ENCODE peak calls at places on chromosomes 3 and 15, in six cellular contexts. One of them, this sample, is unnamed.

GRCh38 chr3:126925411-126926171 is 57.3 kb upstream of the PLXNA1 start:
- DNase-seq in stimulated activated CD8-positive, alpha-beta memory T cell treated with anti-CD3 and anti-CD28 coated beads, Interleukin-7, amount 100 ng/mL, for 24 hours: no peak
- DNase-seq in mesendoderm: no peak
- DNase-seq in activated T-cell treated with anti-CD3 and anti-CD28 coated beads for 1 hour: no peak
- DNase-seq in activated CD4-positive, alpha-beta T cell treated with anti-CD3 and anti-CD28 coated beads for 24 hours: no peak
- DNase-seq in iris pigment epithelial cell: peak
- DNase-seq in this sample: no peak

GRCh38 chr3:25447925-25448324 is 19.9 kb downstream of the RARB start:
- DNase-seq in iris pigment epithelial cell: no peak
- DNase-seq in stimulated activated CD8-positive, alpha-beta memory T cell treated with anti-CD3 and anti-CD28 coated beads, Interleukin-7, amount 100 ng/mL, for 24 hours: no peak
- DNase-seq in activated CD4-positive, alpha-beta T cell treated with anti-CD3 and anti-CD28 coated beads for 24 hours: no peak
- DNase-seq in mesendoderm: no peak
- DNase-seq in activated T-cell treated with anti-CD3 and anti-CD28 coated beads for 1 hour: no peak
- DNase-seq in this sample: no peak

GRCh38 chr3:3127432-3128010 is 781 bp downstream of the TRNT1 start:
- DNase-seq in iris pigment epithelial cell: peak
- DNase-seq in stimulated activated CD8-positive, alpha-beta memory T cell treated with anti-CD3 and anti-CD28 coated beads, Interleukin-7, amount 100 ng/mL, for 24 hours: no peak
- DNase-seq in activated CD4-positive, alpha-beta T cell treated with anti-CD3 and anti-CD28 coated beads for 24 hours: peak
- DNase-seq in mesendoderm: peak
- DNase-seq in activated T-cell treated with anti-CD3 and anti-CD28 coated beads for 1 hour: no peak
- DNase-seq in this sample: peak

GRCh38 chr3:76345878-76346277 is 560.5 kb upstream of the ZNF717 start:
- DNase-seq in activated CD4-positive, alpha-beta T cell treated with anti-CD3 and anti-CD28 coated beads for 24 hours: no peak
- DNase-seq in stimulated activated CD8-positive, alpha-beta memory T cell treated with anti-CD3 and anti-CD28 coated beads, Interleukin-7, amount 100 ng/mL, for 24 hours: no peak
- DNase-seq in activated T-cell treated with anti-CD3 and anti-CD28 coated beads for 1 hour: no peak
- DNase-seq in iris pigment epithelial cell: no peak
- DNase-seq in mesendoderm: no peak
- DNase-seq in this sample: no peak

GRCh38 chr3:194204793-194205065 is 68.8 kb downstream of the HES1 start:
- DNase-seq in activated CD4-positive, alpha-beta T cell treated with anti-CD3 and anti-CD28 coated beads for 24 hours: no peak
- DNase-seq in stimulated activated CD8-positive, alpha-beta memory T cell treated with anti-CD3 and anti-CD28 coated beads, Interleukin-7, amount 100 ng/mL, for 24 hours: no peak
- DNase-seq in iris pigment epithelial cell: no peak
- DNase-seq in mesendoderm: no peak
- DNase-seq in activated T-cell treated with anti-CD3 and anti-CD28 coated beads for 1 hour: no peak
- DNase-seq in this sample: no peak

GRCh38 chr3:36893137-36893557 is 51.7 kb downstream of the TRANK1 start:
- DNase-seq in iris pigment epithelial cell: peak
- DNase-seq in stimulated activated CD8-positive, alpha-beta memory T cell treated with anti-CD3 and anti-CD28 coated beads, Interleukin-7, amount 100 ng/mL, for 24 hours: no peak
- DNase-seq in activated CD4-positive, alpha-beta T cell treated with anti-CD3 and anti-CD28 coated beads for 24 hours: no peak
- DNase-seq in activated T-cell treated with anti-CD3 and anti-CD28 coated beads for 1 hour: no peak
- DNase-seq in mesendoderm: peak
- DNase-seq in this sample: peak

GRCh38 chr3:158668506-158668905 is 3.9 kb downstream of the LXN start:
- DNase-seq in stimulated activated CD8-positive, alpha-beta memory T cell treated with anti-CD3 and anti-CD28 coated beads, Interleukin-7, amount 100 ng/mL, for 24 hours: no peak
- DNase-seq in activated T-cell treated with anti-CD3 and anti-CD28 coated beads for 1 hour: no peak
- DNase-seq in mesendoderm: no peak
- DNase-seq in iris pigment epithelial cell: peak
- DNase-seq in activated CD4-positive, alpha-beta T cell treated with anti-CD3 and anti-CD28 coated beads for 24 hours: no peak
- DNase-seq in this sample: peak

GRCh38 chr3:153293222-153293621 is 131.2 kb downstream of the RAP2B start:
- DNase-seq in iris pigment epithelial cell: peak
- DNase-seq in activated CD4-positive, alpha-beta T cell treated with anti-CD3 and anti-CD28 coated beads for 24 hours: no peak
- DNase-seq in activated T-cell treated with anti-CD3 and anti-CD28 coated beads for 1 hour: no peak
- DNase-seq in mesendoderm: no peak
- DNase-seq in stimulated activated CD8-positive, alpha-beta memory T cell treated with anti-CD3 and anti-CD28 coated beads, Interleukin-7, amount 100 ng/mL, for 24 hours: no peak
- DNase-seq in this sample: peak

GRCh38 chr15:90240856-90241255 is 6.8 kb downstream of the GDPGP1 start:
- DNase-seq in activated T-cell treated with anti-CD3 and anti-CD28 coated beads for 1 hour: no peak
- DNase-seq in mesendoderm: no peak
- DNase-seq in activated CD4-positive, alpha-beta T cell treated with anti-CD3 and anti-CD28 coated beads for 24 hours: no peak
- DNase-seq in iris pigment epithelial cell: no peak
- DNase-seq in stimulated activated CD8-positive, alpha-beta memory T cell treated with anti-CD3 and anti-CD28 coated beads, Interleukin-7, amount 100 ng/mL, for 24 hours: no peak
- DNase-seq in this sample: no peak

GRCh38 chr3:135215516-135215915 is 420.5 kb downstream of the EPHB1 start:
- DNase-seq in iris pigment epithelial cell: no peak
- DNase-seq in mesendoderm: no peak
- DNase-seq in activated CD4-positive, alpha-beta T cell treated with anti-CD3 and anti-CD28 coated beads for 24 hours: no peak
- DNase-seq in activated T-cell treated with anti-CD3 and anti-CD28 coated beads for 1 hour: no peak
- DNase-seq in stimulated activated CD8-positive, alpha-beta memory T cell treated with anti-CD3 and anti-CD28 coated beads, Interleukin-7, amount 100 ng/mL, for 24 hours: no peak
- DNase-seq in this sample: peak

GRCh38 chr3:134407247-134407640 is 33.0 kb upstream of the AMOTL2 start:
- DNase-seq in iris pigment epithelial cell: no peak
- DNase-seq in activated CD4-positive, alpha-beta T cell treated with anti-CD3 and anti-CD28 coated beads for 24 hours: no peak
- DNase-seq in activated T-cell treated with anti-CD3 and anti-CD28 coated beads for 1 hour: no peak
- DNase-seq in stimulated activated CD8-positive, alpha-beta memory T cell treated with anti-CD3 and anti-CD28 coated beads, Interleukin-7, amount 100 ng/mL, for 24 hours: no peak
- DNase-seq in mesendoderm: peak
- DNase-seq in this sample: no peak

GRCh38 chr15:47332481-47332880 is 384.8 kb upstream of the SEMA6D start:
- DNase-seq in iris pigment epithelial cell: peak
- DNase-seq in mesendoderm: peak
- DNase-seq in activated CD4-positive, alpha-beta T cell treated with anti-CD3 and anti-CD28 coated beads for 24 hours: no peak
- DNase-seq in activated T-cell treated with anti-CD3 and anti-CD28 coated beads for 1 hour: no peak
- DNase-seq in stimulated activated CD8-positive, alpha-beta memory T cell treated with anti-CD3 and anti-CD28 coated beads, Interleukin-7, amount 100 ng/mL, for 24 hours: no peak
- DNase-seq in this sample: peak

GRCh38 chr3:40055361-40055760 is 246.0 kb downstream of the MYRIP start:
- DNase-seq in activated T-cell treated with anti-CD3 and anti-CD28 coated beads for 1 hour: no peak
- DNase-seq in mesendoderm: no peak
- DNase-seq in activated CD4-positive, alpha-beta T cell treated with anti-CD3 and anti-CD28 coated beads for 24 hours: no peak
- DNase-seq in iris pigment epithelial cell: no peak
- DNase-seq in stimulated activated CD8-positive, alpha-beta memory T cell treated with anti-CD3 and anti-CD28 coated beads, Interleukin-7, amount 100 ng/mL, for 24 hours: no peak
- DNase-seq in this sample: peak

GRCh38 chr3:8867646-8868045 is 95.6 kb downstream of the RAD18 start:
- DNase-seq in stimulated activated CD8-positive, alpha-beta memory T cell treated with anti-CD3 and anti-CD28 coated beads, Interleukin-7, amount 100 ng/mL, for 24 hours: no peak
- DNase-seq in activated T-cell treated with anti-CD3 and anti-CD28 coated beads for 1 hour: no peak
- DNase-seq in activated CD4-positive, alpha-beta T cell treated with anti-CD3 and anti-CD28 coated beads for 24 hours: no peak
- DNase-seq in iris pigment epithelial cell: no peak
- DNase-seq in mesendoderm: no peak
- DNase-seq in this sample: no peak

GRCh38 chr15:55552926-55553325 is 35.2 kb downstream of the PYGO1 start:
- DNase-seq in iris pigment epithelial cell: peak
- DNase-seq in activated T-cell treated with anti-CD3 and anti-CD28 coated beads for 1 hour: no peak
- DNase-seq in stimulated activated CD8-positive, alpha-beta memory T cell treated with anti-CD3 and anti-CD28 coated beads, Interleukin-7, amount 100 ng/mL, for 24 hours: no peak
- DNase-seq in mesendoderm: peak
- DNase-seq in activated CD4-positive, alpha-beta T cell treated with anti-CD3 and anti-CD28 coated beads for 24 hours: no peak
- DNase-seq in this sample: peak

GRCh38 chr15:81312790-81313543 is 11.0 kb downstream of the STARD5 start:
- DNase-seq in iris pigment epithelial cell: peak
- DNase-seq in mesendoderm: peak
- DNase-seq in stimulated activated CD8-positive, alpha-beta memory T cell treated with anti-CD3 and anti-CD28 coated beads, Interleukin-7, amount 100 ng/mL, for 24 hours: no peak
- DNase-seq in activated CD4-positive, alpha-beta T cell treated with anti-CD3 and anti-CD28 coated beads for 24 hours: no peak
- DNase-seq in activated T-cell treated with anti-CD3 and anti-CD28 coated beads for 1 hour: no peak
- DNase-seq in this sample: peak